ENCODE peak calls at places on chromosome 3, in five cellular contexts. One of them, this sample, is unnamed.
A peak's percentile ranks its signal among the peaks of the same experiment; 100 is the strongest.

GRCh38 chr3:101020616-101021015 is 27.4 kb upstream of the ABI3BP start:
- DNase-seq in endodermal cell: no peak
- DNase-seq in astrocyte: no peak
- DNase-seq in neural progenitor cell: no peak
- DNase-seq in mucosa of descending colon: no peak
- DNase-seq in this sample: no peak

GRCh38 chr3:46733026-46733800 is 15.5 kb upstream of the PRSS50 start:
- DNase-seq in neural progenitor cell: no peak
- DNase-seq in mucosa of descending colon: no peak
- DNase-seq in astrocyte: no peak
- DNase-seq in endodermal cell: peak; percentile 51
- DNase-seq in this sample: no peak

GRCh38 chr3:169145551-169145950 is 518.0 kb downstream of the MECOM start:
- DNase-seq in endodermal cell: no peak
- DNase-seq in astrocyte: no peak
- DNase-seq in neural progenitor cell: no peak
- DNase-seq in mucosa of descending colon: no peak
- DNase-seq in this sample: no peak

GRCh38 chr3:112405845-112406244 is 72.9 kb downstream of the CD200 start:
- DNase-seq in endodermal cell: no peak
- DNase-seq in neural progenitor cell: no peak
- DNase-seq in mucosa of descending colon: no peak
- DNase-seq in astrocyte: no peak
- DNase-seq in this sample: no peak

GRCh38 chr3:156619376-156619775 is 55.0 kb upstream of the TIPARP start:
- DNase-seq in mucosa of descending colon: no peak
- DNase-seq in astrocyte: peak; percentile 32
- DNase-seq in neural progenitor cell: no peak
- DNase-seq in endodermal cell: no peak
- DNase-seq in this sample: no peak

GRCh38 chr3:9994086-9994844 is 7.6 kb upstream of the EMC3 start:
- DNase-seq in neural progenitor cell: no peak
- DNase-seq in endodermal cell: no peak
- DNase-seq in astrocyte: no peak
- DNase-seq in mucosa of descending colon: no peak
- DNase-seq in this sample: no peak

GRCh38 chr3:134054231-134054630 is 24.5 kb upstream of the SLCO2A1 start:
- DNase-seq in endodermal cell: peak; percentile 16
- DNase-seq in astrocyte: no peak
- DNase-seq in neural progenitor cell: no peak
- DNase-seq in mucosa of descending colon: no peak
- DNase-seq in this sample: no peak

GRCh38 chr3:122745365-122746021 is 48.1 kb downstream of the HSPBAP1 start:
- DNase-seq in mucosa of descending colon: no peak
- DNase-seq in astrocyte: peak; percentile 40
- DNase-seq in neural progenitor cell: no peak
- DNase-seq in endodermal cell: no peak
- DNase-seq in this sample: no peak

GRCh38 chr3:54822206-54822605 is 105.7 kb downstream of the LRTM1 start:
- DNase-seq in mucosa of descending colon: peak; percentile 47
- DNase-seq in neural progenitor cell: no peak
- DNase-seq in astrocyte: peak; percentile 65
- DNase-seq in endodermal cell: no peak
- DNase-seq in this sample: no peak

GRCh38 chr3:124552224-124552623 is 178.0 kb upstream of the UMPS start:
- DNase-seq in neural progenitor cell: no peak
- DNase-seq in astrocyte: peak; percentile 31
- DNase-seq in endodermal cell: no peak
- DNase-seq in mucosa of descending colon: peak; percentile 82
- DNase-seq in this sample: no peak

GRCh38 chr3:87127286-87127685 is 99.8 kb upstream of the CHMP2B start:
- DNase-seq in mucosa of descending colon: no peak
- DNase-seq in endodermal cell: no peak
- DNase-seq in astrocyte: no peak
- DNase-seq in neural progenitor cell: no peak
- DNase-seq in this sample: no peak

GRCh38 chr3:23775254-23775909 is 30.4 kb upstream of the UBE2E1 start:
- DNase-seq in endodermal cell: peak; percentile 36
- DNase-seq in neural progenitor cell: no peak
- DNase-seq in astrocyte: no peak
- DNase-seq in mucosa of descending colon: no peak
- DNase-seq in this sample: no peak

GRCh38 chr3:13934315-13934714 is 54.4 kb upstream of the WNT7A start:
- DNase-seq in mucosa of descending colon: no peak
- DNase-seq in astrocyte: no peak
- DNase-seq in endodermal cell: no peak
- DNase-seq in neural progenitor cell: no peak
- DNase-seq in this sample: no peak

GRCh38 chr3:46613313-46614005 is 1.1 kb downstream of the FAM240A start:
- DNase-seq in endodermal cell: peak; percentile 38
- DNase-seq in mucosa of descending colon: no peak
- DNase-seq in neural progenitor cell: no peak
- DNase-seq in astrocyte: no peak
- DNase-seq in this sample: no peak

GRCh38 chr3:147341727-147342126 is 64.6 kb downstream of the ZIC4 start:
- DNase-seq in endodermal cell: peak; percentile 87
- DNase-seq in astrocyte: no peak
- DNase-seq in mucosa of descending colon: no peak
- DNase-seq in neural progenitor cell: peak; percentile 80
- DNase-seq in this sample: no peak

GRCh38 chr3:99638244-99638948 is at the start of gene COL8A1:
- DNase-seq in astrocyte: peak; percentile 84
- DNase-seq in neural progenitor cell: peak; percentile 57
- DNase-seq in endodermal cell: peak; percentile 87
- DNase-seq in mucosa of descending colon: peak; percentile 13
- DNase-seq in this sample: no peak

GRCh38 chr3:28972921-28973320 is 307.9 kb upstream of the RBMS3 start:
- DNase-seq in endodermal cell: no peak
- DNase-seq in astrocyte: peak; percentile 68
- DNase-seq in neural progenitor cell: no peak
- DNase-seq in mucosa of descending colon: no peak
- DNase-seq in this sample: no peak

GRCh38 chr3:154122096-154122911 is 1.1 kb downstream of the ARHGEF26 start:
- DNase-seq in neural progenitor cell: peak; percentile 56
- DNase-seq in endodermal cell: peak; percentile 83
- DNase-seq in mucosa of descending colon: no peak
- DNase-seq in astrocyte: no peak
- DNase-seq in this sample: no peak

GRCh38 chr3:149654188-149654601 is 3.6 kb downstream of the WWTR1 start:
- DNase-seq in endodermal cell: no peak
- DNase-seq in neural progenitor cell: no peak
- DNase-seq in mucosa of descending colon: no peak
- DNase-seq in astrocyte: peak; percentile 87
- DNase-seq in this sample: no peak

GRCh38 chr3:104279617-104280016 is 1087.1 kb upstream of the ALCAM start:
- DNase-seq in neural progenitor cell: no peak
- DNase-seq in astrocyte: peak; percentile 61
- DNase-seq in mucosa of descending colon: no peak
- DNase-seq in endodermal cell: no peak
- DNase-seq in this sample: no peak

GRCh38 chr3:152365766-152366593 is 97.3 kb downstream of the MBNL1 start:
- DNase-seq in mucosa of descending colon: no peak
- DNase-seq in neural progenitor cell: no peak
- DNase-seq in endodermal cell: no peak
- DNase-seq in astrocyte: peak; percentile 59
- DNase-seq in this sample: no peak
- H3K4me1 ChIP-seq in mucosa of descending colon: no peaks in the 10 kb centered on the region
- H3K4me1 ChIP-seq in neural progenitor cell: peaks cover 15% of the 10 kb centered on the region
- H3K4me1 ChIP-seq in endodermal cell: no peaks in the 10 kb centered on the region
- H3K4me1 ChIP-seq in astrocyte: no peaks in the 10 kb centered on the region
- H3K4me1 ChIP-seq in this sample: peaks cover 11% of the 10 kb centered on the region

DNA sequence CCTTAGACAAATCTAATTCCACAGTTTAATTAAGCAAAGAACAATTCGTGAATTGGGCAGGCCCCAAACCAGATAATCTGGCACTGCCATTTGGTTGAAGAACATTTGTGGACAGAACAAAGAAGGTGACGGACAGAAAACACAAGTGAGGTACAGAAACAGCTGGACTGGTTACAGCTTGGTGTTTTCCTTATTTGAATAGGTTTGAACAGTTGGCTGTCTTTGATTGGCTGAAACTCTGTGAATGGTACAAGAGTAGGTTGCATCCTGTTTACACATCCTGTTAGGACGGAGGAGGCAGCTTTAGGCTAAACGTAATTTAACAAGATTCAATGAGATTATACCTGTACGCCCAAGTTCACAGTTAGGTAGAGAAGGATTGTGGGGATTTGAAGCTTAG is 114.4 kb downstream of the LPP start:
- DNase-seq in neural progenitor cell: no peak
- DNase-seq in astrocyte: no peak
- DNase-seq in mucosa of descending colon: no peak
- DNase-seq in endodermal cell: no peak
- DNase-seq in this sample: no peak
- H3K4me1 ChIP-seq in neural progenitor cell: peaks cover 43% of the 10 kb centered on the region
- H3K4me1 ChIP-seq in astrocyte: peaks cover 95% of the 10 kb centered on the region
- H3K4me1 ChIP-seq in mucosa of descending colon: peaks cover 55% of the 10 kb centered on the region
- H3K4me1 ChIP-seq in endodermal cell: peaks cover 19% of the 10 kb centered on the region
- H3K4me1 ChIP-seq in this sample: peaks cover 2% of the 10 kb centered on the region

GRCh38 chr3:110533089-110533488 is 538.5 kb upstream of the NECTIN3 start:
- DNase-seq in astrocyte: no peak
- DNase-seq in endodermal cell: no peak
- DNase-seq in neural progenitor cell: no peak
- DNase-seq in mucosa of descending colon: no peak
- DNase-seq in this sample: no peak

GRCh38 chr3:110530902-110531301 is 540.7 kb upstream of the NECTIN3 start:
- DNase-seq in endodermal cell: no peak
- DNase-seq in mucosa of descending colon: no peak
- DNase-seq in astrocyte: no peak
- DNase-seq in neural progenitor cell: no peak
- DNase-seq in this sample: no peak

GRCh38 chr3:110526732-110527727 is 544.6 kb upstream of the NECTIN3 start:
- DNase-seq in mucosa of descending colon: no peak
- DNase-seq in endodermal cell: peak; percentile 54
- DNase-seq in astrocyte: peak; percentile 96
- DNase-seq in neural progenitor cell: peak; percentile 10
- DNase-seq in this sample: peak; percentile 99

GRCh38 chr3:110528305-110529121 is 543.1 kb upstream of the NECTIN3 start:
- DNase-seq in mucosa of descending colon: no peak
- DNase-seq in neural progenitor cell: no peak
- DNase-seq in endodermal cell: no peak
- DNase-seq in astrocyte: no peak
- DNase-seq in this sample: peak; percentile 20
- H3K4me1 ChIP-seq in mucosa of descending colon: no peaks in the 10 kb centered on the region
- H3K4me1 ChIP-seq in neural progenitor cell: no peaks in the 10 kb centered on the region
- H3K4me1 ChIP-seq in endodermal cell: peaks cover 2% of the 10 kb centered on the region
- H3K4me1 ChIP-seq in astrocyte: peaks cover 18% of the 10 kb centered on the region
- H3K4me1 ChIP-seq in this sample: peaks cover 26% of the 10 kb centered on the region

DNA sequence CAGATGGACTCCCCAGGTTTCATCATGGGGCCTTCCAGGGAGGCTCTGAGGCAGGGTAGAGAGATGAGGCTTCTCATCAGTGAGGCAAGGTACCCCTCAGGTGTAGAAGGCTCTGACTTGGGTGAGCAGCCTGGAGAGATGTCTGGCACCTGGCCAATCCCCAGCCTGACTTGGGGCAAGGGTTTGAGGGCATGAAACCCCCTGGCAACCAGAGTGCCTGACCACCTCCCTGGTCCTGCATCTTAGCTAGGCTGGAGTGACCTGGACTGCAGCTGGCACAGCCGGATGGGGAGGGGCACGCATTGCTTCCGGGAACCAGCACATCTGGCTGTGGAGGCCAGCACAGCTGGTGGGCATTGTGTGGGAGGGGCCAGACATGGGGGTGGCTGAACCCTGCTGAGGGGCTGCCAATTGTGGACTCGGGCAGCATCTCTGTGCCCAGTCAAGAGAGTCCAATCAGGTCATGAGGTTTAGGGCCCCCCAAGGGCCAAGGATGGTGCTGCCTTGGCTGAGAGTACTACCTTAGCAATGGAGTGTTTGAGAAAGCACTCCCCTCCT is 1.9 kb downstream of the ZBTB47 start:
- DNase-seq in neural progenitor cell: peak; percentile 38
- DNase-seq in astrocyte: no peak
- DNase-seq in endodermal cell: no peak
- DNase-seq in mucosa of descending colon: peak; percentile 26
- DNase-seq in this sample: no peak
- H3K4me1 ChIP-seq in neural progenitor cell: peaks cover 12% of the 10 kb centered on the region
- H3K4me1 ChIP-seq in astrocyte: peaks cover 55% of the 10 kb centered on the region
- H3K4me1 ChIP-seq in endodermal cell: peaks cover 10% of the 10 kb centered on the region
- H3K4me1 ChIP-seq in mucosa of descending colon: peaks cover 17% of the 10 kb centered on the region
- H3K4me1 ChIP-seq in this sample: peaks cover 13% of the 10 kb centered on the region

GRCh38 chr3:182440101-182440500 is 353.2 kb upstream of the ATP11B start:
- DNase-seq in astrocyte: no peak
- DNase-seq in mucosa of descending colon: no peak
- DNase-seq in neural progenitor cell: no peak
- DNase-seq in endodermal cell: no peak
- DNase-seq in this sample: no peak

GRCh38 chr3:182450942-182451607 is 342.2 kb upstream of the ATP11B start:
- DNase-seq in mucosa of descending colon: no peak
- DNase-seq in neural progenitor cell: peak; percentile 46
- DNase-seq in endodermal cell: peak; percentile 77
- DNase-seq in astrocyte: no peak
- DNase-seq in this sample: no peak

DNA sequence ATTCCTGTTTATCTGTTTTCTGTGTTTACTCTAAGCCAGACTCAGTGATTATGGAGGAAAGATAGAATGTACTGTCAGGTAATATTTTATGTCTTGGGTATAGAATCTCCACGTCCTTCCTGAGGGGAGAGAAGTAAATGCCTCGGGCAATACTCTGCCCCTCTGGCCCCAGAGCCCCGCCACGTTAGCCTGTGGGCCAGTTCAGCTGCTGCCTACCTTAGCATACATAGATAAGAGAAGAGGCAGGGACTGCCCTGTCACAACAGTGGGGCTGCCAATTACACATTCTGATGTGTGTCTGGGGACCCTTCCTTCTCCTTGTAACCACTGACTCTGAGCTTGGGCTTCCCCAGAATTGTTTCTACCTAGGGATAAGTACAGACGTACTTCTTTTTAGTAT is 347.7 kb upstream of the ATP11B start:
- DNase-seq in endodermal cell: no peak
- DNase-seq in astrocyte: no peak
- DNase-seq in mucosa of descending colon: no peak
- DNase-seq in neural progenitor cell: peak; percentile 11
- DNase-seq in this sample: no peak
- H3K4me1 ChIP-seq in endodermal cell: peaks cover 9% of the 10 kb centered on the region
- H3K4me1 ChIP-seq in astrocyte: no peaks in the 10 kb centered on the region
- H3K4me1 ChIP-seq in mucosa of descending colon: no peaks in the 10 kb centered on the region
- H3K4me1 ChIP-seq in neural progenitor cell: peaks cover 24% of the 10 kb centered on the region
- H3K4me1 ChIP-seq in this sample: no peaks in the 10 kb centered on the region

GRCh38 chr3:129599607-129600006 is 6.9 kb downstream of the PLXND1 start:
- DNase-seq in mucosa of descending colon: no peak
- DNase-seq in endodermal cell: peak; percentile 93
- DNase-seq in astrocyte: peak; percentile 77
- DNase-seq in neural progenitor cell: peak; percentile 57
- DNase-seq in this sample: no peak
- H3K4me1 ChIP-seq in mucosa of descending colon: peaks cover 4% of the 10 kb centered on the region
- H3K4me1 ChIP-seq in endodermal cell: peaks cover 29% of the 10 kb centered on the region
- H3K4me1 ChIP-seq in astrocyte: peaks cover 68% of the 10 kb centered on the region
- H3K4me1 ChIP-seq in neural progenitor cell: peaks cover 44% of the 10 kb centered on the region
- H3K4me1 ChIP-seq in this sample: peaks cover 18% of the 10 kb centered on the region